ENCODE peak calls at places on chromosomes 4 and X, in seven cellular contexts. O, M, U, T, H, P and R are unnamed samples.
A peak's percentile ranks its signal among the peaks of the same experiment; 100 is the strongest.

GRCh38 chrX:12819231-12819630 is 28.0 kb downstream of the PRPS2 start:
- DNase-seq in P (no peak), H (no peak), T (no peak), M (no peak), O (no peak), U (no peak), R (no peak)

GRCh38 chr4:15378055-15378454 is 49.8 kb upstream of the C1QTNF7 start:
- DNase-seq in M (no peak), H (no peak), O (no peak), T (no peak), P (no peak), U (peak; percentile 38), R (no peak)

GRCh38 chrX:118345045-118345400 is 883 bp upstream of the WDR44 start:
- DNase-seq in U (no peak), T (no peak), P (no peak), O (no peak), H (no peak), M (no peak), R (no peak)

GRCh38 chr4:151356510-151356909 is 31.1 kb upstream of the SH3D19 start:
- DNase-seq in M (no peak), P (no peak), U (peak; percentile 18), H (no peak), T (no peak), O (no peak), R (no peak)

GRCh38 chrX:47643926-47644325 is 6.4 kb downstream of the ELK1 start:
- DNase-seq in P (no peak), T (no peak), M (no peak), O (no peak), U (peak; percentile 47), H (no peak), R (no peak)

GRCh38 chr4:60562353-60562752 is 637.8 kb upstream of the ADGRL3 start:
- DNase-seq in U (no peak), T (no peak), P (no peak), O (no peak), M (no peak), H (no peak), R (no peak)

GRCh38 chr4:37762294-37763163 is 64.0 kb upstream of the PGM2 start:
- DNase-seq in T (no peak), U (peak; percentile 36), M (no peak), P (no peak), H (no peak), O (peak; percentile 48), R (no peak)

GRCh38 chrX:38494239-38494823 is 67.0 kb upstream of the TSPAN7 start:
- DNase-seq in T (no peak), P (no peak), M (no peak), O (no peak), U (no peak), H (no peak), R (no peak)

GRCh38 chr4:89509708-89510269 is 202.2 kb upstream of the GPRIN3 start:
- DNase-seq in T (no peak), H (no peak), P (no peak), O (no peak), M (no peak), U (peak; percentile 84), R (no peak)

GRCh38 chrX:80807606-80808159 is 2.0 kb downstream of the BRWD3 start:
- DNase-seq in P (no peak), H (no peak), T (no peak), O (no peak), U (no peak), M (no peak), R (no peak)

GRCh38 chrX:51334276-51334675 is 1.7 kb downstream of the NUDT10 start:
- DNase-seq in H (no peak), T (no peak), P (no peak), M (no peak), O (no peak), U (no peak), R (no peak)

GRCh38 chrX:148223361-148223760 is 242.2 kb downstream of the FMR1NB start:
- DNase-seq in U (no peak), H (no peak), M (no peak), O (no peak), P (no peak), T (no peak), R (no peak)

GRCh38 chr4:138217567-138217966 is 24.6 kb downstream of the SLC7A11 start:
- DNase-seq in P (no peak), H (no peak), U (no peak), O (no peak), M (no peak), T (no peak), R (no peak)

GRCh38 chr4:138222041-138222440 is 20.1 kb downstream of the SLC7A11 start:
- DNase-seq in T (no peak), M (no peak), P (no peak), U (peak; percentile 93), O (no peak), H (no peak), R (peak; percentile 22)

GRCh38 chr4:138216272-138216867 is 25.8 kb downstream of the SLC7A11 start:
- DNase-seq in O (no peak), M (no peak), T (no peak), H (no peak), P (no peak), U (no peak), R (no peak)

GRCh38 chr4:138223191-138223910 is 18.8 kb downstream of the SLC7A11 start:
- DNase-seq in H (no peak), T (no peak), M (no peak), P (no peak), O (no peak), U (no peak), R (no peak)

DNA sequence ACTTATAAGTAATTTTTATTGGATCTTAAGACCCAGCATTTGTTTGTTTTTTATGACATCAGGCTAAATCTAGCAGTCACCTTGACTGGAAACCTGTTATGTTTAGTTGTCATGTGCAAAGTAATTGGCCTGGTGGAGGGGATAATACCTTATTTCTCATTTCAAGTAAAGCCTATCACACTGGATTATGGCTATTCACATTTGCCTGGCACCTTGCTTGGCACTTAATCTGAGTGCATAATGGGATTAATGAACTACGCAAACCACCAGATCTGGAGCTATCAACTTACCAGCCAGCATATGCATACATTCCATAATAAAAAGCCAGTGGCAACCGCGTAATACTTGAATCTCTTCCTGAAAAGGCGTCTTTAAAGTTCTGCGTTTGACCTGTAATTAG is 23.2 kb downstream of the SLC7A11 start:
- DNase-seq in P (no peak), T (no peak), O (no peak), U (no peak), H (no peak), M (no peak), R (no peak)
- H3K4me1 ChIP-seq in P (peaks cover 9% of the 10 kb centered on the region), T (no peaks in the 10 kb centered on the region), O (peaks cover 4% of the 10 kb centered on the region), U (peaks cover 13% of the 10 kb centered on the region), H (no peaks in the 10 kb centered on the region), M (no peaks in the 10 kb centered on the region), R (peaks cover 10% of the 10 kb centered on the region)

DNA sequence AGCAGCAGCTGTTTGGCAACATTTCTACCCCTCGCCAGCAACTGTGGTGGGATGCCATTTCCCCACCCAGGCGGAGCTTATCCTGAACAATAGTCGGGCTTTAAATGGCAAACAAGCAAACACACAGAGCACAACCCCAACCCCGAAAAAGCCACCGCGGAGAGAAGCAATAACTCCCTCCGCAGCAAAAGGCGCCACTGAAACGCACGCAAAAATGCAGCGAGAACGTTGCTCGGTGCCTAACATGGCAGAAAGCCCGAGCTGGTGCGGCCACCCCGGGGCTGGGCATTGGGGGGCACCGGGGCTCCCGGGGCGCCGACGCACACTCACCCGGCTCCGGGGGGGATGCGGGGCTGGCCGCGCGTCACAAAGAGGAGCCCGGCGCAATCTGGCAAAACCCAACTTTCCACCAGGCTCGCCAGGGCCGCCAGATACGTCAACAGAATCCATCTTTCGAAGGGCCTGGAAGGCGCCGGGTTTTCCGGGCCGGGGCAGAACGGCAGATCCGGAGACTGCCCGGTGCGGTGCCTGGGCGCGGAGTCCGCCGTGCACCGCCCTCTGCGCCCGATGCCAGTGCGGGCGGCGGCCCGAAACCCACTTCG is 818 bp downstream of the RAI2 start:
- DNase-seq in O (no peak), T (peak; percentile 31), U (no peak), H (no peak), M (no peak), P (peak; percentile 70), R (no peak)
- H3K4me3 ChIP-seq in O (peak overlapping the region; percentile 63), T (peak overlapping the region; percentile 73), U (peak overlapping the region; percentile 3), H (peak overlapping the region; percentile 18), M (peak overlapping the region; percentile 65), P (peak overlapping the region; percentile 62), R (no peak overlapping the region)

DNA sequence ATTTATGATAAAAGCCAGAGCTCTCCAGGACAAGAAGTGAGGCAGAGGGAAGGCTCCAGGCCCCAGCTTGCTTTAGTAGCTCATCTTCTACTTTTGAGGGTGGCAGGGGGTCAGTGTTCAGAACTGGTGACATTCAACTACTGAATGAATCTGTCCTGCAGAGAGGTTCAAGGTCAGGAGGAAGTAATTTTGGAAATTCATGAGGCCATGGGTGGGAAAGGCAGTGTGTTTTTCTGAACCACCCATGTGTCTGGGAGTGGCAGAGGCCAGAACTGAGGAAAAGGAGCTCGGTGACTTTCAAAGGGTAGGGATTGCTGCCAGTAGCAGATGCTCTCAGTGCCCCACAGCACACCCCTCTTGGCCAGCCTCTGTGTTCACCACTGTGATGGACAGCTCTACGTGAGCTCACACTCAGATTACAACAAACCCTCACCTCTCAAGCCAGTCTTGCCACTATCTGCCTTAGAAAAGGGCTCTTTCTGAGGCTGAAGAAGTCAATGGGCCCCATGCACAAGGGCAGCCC is 571.2 kb downstream of the RAB28 start:
- DNase-seq in M (no peak), U (no peak), O (no peak), H (no peak), P (no peak), T (no peak), R (no peak)
- TF ChIP-seq CTCF in M (no peak), U (no peak), O (no peak), H (no peak), P (no peak), T (no peak), R (no peak)

GRCh38 chr4:113607147-113607720 is 154.3 kb downstream of the CAMK2D start:
- DNase-seq in T (no peak), U (no peak), M (no peak), P (no peak), O (no peak), H (no peak), R (no peak)

GRCh38 chr4:113610542-113610941 is 151.0 kb downstream of the CAMK2D start:
- DNase-seq in O (peak; percentile 24), T (no peak), H (no peak), P (no peak), U (no peak), M (no peak), R (peak; percentile 36)

GRCh38 chr4:113604955-113605354 is 156.6 kb downstream of the CAMK2D start:
- DNase-seq in M (no peak), U (peak; percentile 64), H (no peak), O (no peak), P (no peak), T (no peak), R (no peak)

GRCh38 chr4:113603926-113604325 is 157.6 kb downstream of the CAMK2D start:
- DNase-seq in H (no peak), P (no peak), M (no peak), T (no peak), U (peak; percentile 40), O (no peak), R (no peak)

GRCh38 chr4:113607998-113608397 is 153.5 kb downstream of the CAMK2D start:
- DNase-seq in U (no peak), O (no peak), T (no peak), P (no peak), H (no peak), M (no peak), R (no peak)
- H3K4me1 ChIP-seq in U (no peaks in the 10 kb centered on the region), O (no peaks in the 10 kb centered on the region), T (no peaks in the 10 kb centered on the region), P (peaks cover 10% of the 10 kb centered on the region), H (peaks cover 5% of the 10 kb centered on the region), M (peaks cover 24% of the 10 kb centered on the region), R (peaks cover 8% of the 10 kb centered on the region)